ENCODE peak calls at places on chromosome 22, in nine cellular contexts. One of them, this sample, is unnamed.
A peak's percentile ranks its signal among the peaks of the same experiment; 100 is the strongest.

GRCh38 chr22:41613456-41613855 is 7.4 kb downstream of the DESI1 start:
- DNase-seq in hepatocyte: no peak
- DNase-seq in heart left ventricle: no peak
- DNase-seq in tibial artery: no peak
- DNase-seq in foreskin keratinocyte: peak; percentile 26
- DNase-seq in HCT116: no peak
- DNase-seq in transverse colon: no peak
- DNase-seq in CD8-positive, alpha-beta T cell: no peak
- DNase-seq in lower lobe of right lung: no peak
- DNase-seq in this sample: no peak

GRCh38 chr22:48456449-48456848 is 1371.2 kb downstream of the BRD1 start:
- DNase-seq in lower lobe of right lung: peak; percentile 3
- DNase-seq in hepatocyte: no peak
- DNase-seq in CD8-positive, alpha-beta T cell: no peak
- DNase-seq in transverse colon: no peak
- DNase-seq in foreskin keratinocyte: no peak
- DNase-seq in HCT116: no peak
- DNase-seq in tibial artery: no peak
- DNase-seq in heart left ventricle: no peak
- DNase-seq in this sample: no peak

GRCh38 chr22:47195676-47196492 is 433.4 kb downstream of the TBC1D22A start:
- DNase-seq in HCT116: no peak
- DNase-seq in transverse colon: no peak
- DNase-seq in CD8-positive, alpha-beta T cell: peak; percentile 39
- DNase-seq in hepatocyte: no peak
- DNase-seq in heart left ventricle: no peak
- DNase-seq in lower lobe of right lung: peak; percentile 43
- DNase-seq in foreskin keratinocyte: no peak
- DNase-seq in tibial artery: peak; percentile 10
- DNase-seq in this sample: no peak

GRCh38 chr22:48218889-48219420 is 1456.5 kb downstream of the TBC1D22A start:
- DNase-seq in heart left ventricle: no peak
- DNase-seq in foreskin keratinocyte: no peak
- DNase-seq in CD8-positive, alpha-beta T cell: no peak
- DNase-seq in lower lobe of right lung: no peak
- DNase-seq in tibial artery: no peak
- DNase-seq in HCT116: no peak
- DNase-seq in hepatocyte: no peak
- DNase-seq in transverse colon: no peak
- DNase-seq in this sample: no peak

GRCh38 chr22:31739795-31740201 is 10.1 kb downstream of the PRR14L start:
- DNase-seq in lower lobe of right lung: no peak
- DNase-seq in hepatocyte: no peak
- DNase-seq in heart left ventricle: no peak
- DNase-seq in foreskin keratinocyte: no peak
- DNase-seq in tibial artery: no peak
- DNase-seq in CD8-positive, alpha-beta T cell: no peak
- DNase-seq in HCT116: no peak
- DNase-seq in transverse colon: no peak
- DNase-seq in this sample: no peak

GRCh38 chr22:41302016-41302767 is 867 bp downstream of the ZC3H7B start:
- DNase-seq in lower lobe of right lung: no peak
- DNase-seq in tibial artery: no peak
- DNase-seq in transverse colon: no peak
- DNase-seq in hepatocyte: peak; percentile 65
- DNase-seq in heart left ventricle: peak; percentile 24
- DNase-seq in foreskin keratinocyte: no peak
- DNase-seq in HCT116: no peak
- DNase-seq in CD8-positive, alpha-beta T cell: peak; percentile 50
- DNase-seq in this sample: no peak

GRCh38 chr22:28980326-28980725 is 81.3 kb downstream of the C22orf31 start:
- DNase-seq in lower lobe of right lung: no peak
- DNase-seq in heart left ventricle: no peak
- DNase-seq in HCT116: no peak
- DNase-seq in hepatocyte: no peak
- DNase-seq in transverse colon: no peak
- DNase-seq in foreskin keratinocyte: no peak
- DNase-seq in CD8-positive, alpha-beta T cell: no peak
- DNase-seq in tibial artery: no peak
- DNase-seq in this sample: no peak

GRCh38 chr22:32535531-32536190 is 61.0 kb downstream of the FBXO7 start:
- DNase-seq in tibial artery: no peak
- DNase-seq in hepatocyte: no peak
- DNase-seq in HCT116: no peak
- DNase-seq in heart left ventricle: no peak
- DNase-seq in foreskin keratinocyte: no peak
- DNase-seq in lower lobe of right lung: no peak
- DNase-seq in transverse colon: no peak
- DNase-seq in CD8-positive, alpha-beta T cell: no peak
- DNase-seq in this sample: no peak

GRCh38 chr22:17369553-17370035 is 334 bp downstream of the CECR2 start:
- DNase-seq in CD8-positive, alpha-beta T cell: no peak
- DNase-seq in HCT116: no peak
- DNase-seq in transverse colon: peak; percentile 14
- DNase-seq in heart left ventricle: peak; percentile 42
- DNase-seq in tibial artery: no peak
- DNase-seq in foreskin keratinocyte: no peak
- DNase-seq in lower lobe of right lung: peak; percentile 68
- DNase-seq in hepatocyte: peak; percentile 75
- DNase-seq in this sample: peak; percentile 72

GRCh38 chr22:26702906-26703830 is 45.8 kb downstream of the MIAT start:
- DNase-seq in CD8-positive, alpha-beta T cell: no peak
- DNase-seq in lower lobe of right lung: no peak
- DNase-seq in tibial artery: no peak
- DNase-seq in transverse colon: no peak
- DNase-seq in heart left ventricle: no peak
- DNase-seq in HCT116: no peak
- DNase-seq in hepatocyte: no peak
- DNase-seq in foreskin keratinocyte: no peak
- DNase-seq in this sample: no peak

GRCh38 chr22:47293368-47294221 is 531.1 kb downstream of the TBC1D22A start:
- DNase-seq in HCT116: no peak
- DNase-seq in foreskin keratinocyte: no peak
- DNase-seq in lower lobe of right lung: no peak
- DNase-seq in hepatocyte: no peak
- DNase-seq in heart left ventricle: peak; percentile 7
- DNase-seq in transverse colon: no peak
- DNase-seq in tibial artery: peak; percentile 7
- DNase-seq in CD8-positive, alpha-beta T cell: peak; percentile 29
- DNase-seq in this sample: no peak

GRCh38 chr22:25548866-25549464 is 15.5 kb upstream of the GRK3 start:
- DNase-seq in transverse colon: no peak
- DNase-seq in hepatocyte: no peak
- DNase-seq in heart left ventricle: no peak
- DNase-seq in lower lobe of right lung: no peak
- DNase-seq in CD8-positive, alpha-beta T cell: no peak
- DNase-seq in HCT116: no peak
- DNase-seq in tibial artery: no peak
- DNase-seq in foreskin keratinocyte: no peak
- DNase-seq in this sample: no peak

GRCh38 chr22:35728639-35729308 is 11.1 kb downstream of the APOL5 start:
- DNase-seq in tibial artery: no peak
- DNase-seq in foreskin keratinocyte: peak; percentile 51
- DNase-seq in HCT116: no peak
- DNase-seq in lower lobe of right lung: no peak
- DNase-seq in heart left ventricle: no peak
- DNase-seq in CD8-positive, alpha-beta T cell: no peak
- DNase-seq in transverse colon: peak; percentile 87
- DNase-seq in hepatocyte: no peak
- DNase-seq in this sample: no peak

GRCh38 chr22:32661296-32661695 is 140.2 kb upstream of the TIMP3 start:
- DNase-seq in CD8-positive, alpha-beta T cell: no peak
- DNase-seq in foreskin keratinocyte: peak; percentile 67
- DNase-seq in HCT116: no peak
- DNase-seq in transverse colon: peak; percentile 24
- DNase-seq in hepatocyte: peak; percentile 24
- DNase-seq in heart left ventricle: peak; percentile 52
- DNase-seq in tibial artery: peak; percentile 65
- DNase-seq in lower lobe of right lung: no peak
- DNase-seq in this sample: no peak

GRCh38 chr22:24107668-24108067 is 73.6 kb upstream of the SUSD2 start:
- DNase-seq in heart left ventricle: peak; percentile 83
- DNase-seq in lower lobe of right lung: peak; percentile 57
- DNase-seq in hepatocyte: no peak
- DNase-seq in HCT116: no peak
- DNase-seq in transverse colon: peak; percentile 71
- DNase-seq in foreskin keratinocyte: peak; percentile 43
- DNase-seq in tibial artery: peak; percentile 95
- DNase-seq in CD8-positive, alpha-beta T cell: no peak
- DNase-seq in this sample: no peak

GRCh38 chr22:47220752-47221151 is 458.3 kb downstream of the TBC1D22A start:
- DNase-seq in lower lobe of right lung: no peak
- DNase-seq in heart left ventricle: no peak
- DNase-seq in transverse colon: no peak
- DNase-seq in hepatocyte: no peak
- DNase-seq in HCT116: no peak
- DNase-seq in tibial artery: no peak
- DNase-seq in CD8-positive, alpha-beta T cell: no peak
- DNase-seq in foreskin keratinocyte: no peak
- DNase-seq in this sample: no peak

GRCh38 chr22:36026741-36027140 is 1.9 kb downstream of the RBFOX2 start:
- DNase-seq in lower lobe of right lung: no peak
- DNase-seq in heart left ventricle: no peak
- DNase-seq in foreskin keratinocyte: no peak
- DNase-seq in transverse colon: no peak
- DNase-seq in CD8-positive, alpha-beta T cell: no peak
- DNase-seq in tibial artery: no peak
- DNase-seq in HCT116: no peak
- DNase-seq in hepatocyte: peak; percentile 31
- DNase-seq in this sample: no peak

DNA sequence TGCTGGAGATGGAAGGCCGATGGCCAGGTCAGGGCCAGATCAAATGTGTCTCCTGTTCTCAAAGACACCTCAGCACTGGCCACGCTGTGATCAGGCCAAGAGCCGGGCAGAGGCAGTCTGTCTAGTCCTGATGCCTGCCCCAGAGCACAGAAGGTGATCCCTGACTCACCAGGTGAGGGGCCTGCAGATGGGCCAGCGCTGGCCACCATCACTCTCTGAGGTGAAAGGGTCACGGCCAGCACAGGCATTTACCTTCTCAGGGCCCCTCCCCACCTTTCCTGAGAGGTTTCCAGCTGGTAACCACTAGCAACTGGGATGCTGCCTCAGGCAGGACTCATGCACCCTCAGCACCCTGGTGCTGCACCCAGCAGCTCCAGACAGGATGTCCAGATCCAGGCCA is 2.9 kb downstream of the SBF1 start:
- DNase-seq in lower lobe of right lung: no peak
- DNase-seq in HCT116: no peak
- DNase-seq in hepatocyte: no peak
- DNase-seq in CD8-positive, alpha-beta T cell: no peak
- DNase-seq in heart left ventricle: no peak
- DNase-seq in tibial artery: no peak
- DNase-seq in transverse colon: no peak
- DNase-seq in foreskin keratinocyte: no peak
- DNase-seq in this sample: no peak
- H3K4me1 ChIP-seq in lower lobe of right lung: peaks cover 60% of the 10 kb centered on the region
- H3K4me1 ChIP-seq in HCT116: peaks cover 30% of the 10 kb centered on the region
- H3K4me1 ChIP-seq in hepatocyte: peaks cover 42% of the 10 kb centered on the region
- H3K4me1 ChIP-seq in CD8-positive, alpha-beta T cell: peaks cover 70% of the 10 kb centered on the region
- H3K4me1 ChIP-seq in heart left ventricle: peaks cover 57% of the 10 kb centered on the region
- H3K4me1 ChIP-seq in tibial artery: peaks cover 56% of the 10 kb centered on the region
- H3K4me1 ChIP-seq in transverse colon: peaks cover 55% of the 10 kb centered on the region
- H3K4me1 ChIP-seq in foreskin keratinocyte: peaks cover 16% of the 10 kb centered on the region
- H3K4me1 ChIP-seq in this sample: peaks cover 12% of the 10 kb centered on the region

DNA sequence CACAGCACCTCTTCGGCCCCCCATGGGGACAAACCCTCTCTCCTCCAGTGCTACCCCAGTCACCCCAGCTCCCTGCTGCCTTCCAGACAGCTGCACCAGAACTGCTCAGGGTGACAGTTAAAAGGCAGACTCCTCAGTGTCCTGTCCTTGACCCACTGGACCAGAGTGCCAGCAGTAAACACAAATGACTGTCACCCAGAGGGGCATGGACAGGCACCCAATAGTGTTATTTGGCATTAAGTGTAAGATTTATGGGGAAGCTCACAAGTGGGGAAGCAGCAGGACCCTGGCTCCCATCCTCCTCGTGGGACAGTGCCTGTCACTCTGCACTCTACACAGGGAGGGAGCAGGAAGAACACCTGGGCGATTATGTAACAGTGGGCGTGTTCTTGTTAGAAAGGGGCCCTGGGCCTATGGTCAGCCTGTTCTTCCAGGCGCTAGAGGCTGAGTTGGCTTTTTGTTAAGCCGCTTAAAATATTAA is 5.0 kb downstream of the RPS19BP1 start:
- DNase-seq in lower lobe of right lung: peak; percentile 50
- DNase-seq in foreskin keratinocyte: no peak
- DNase-seq in tibial artery: no peak
- DNase-seq in CD8-positive, alpha-beta T cell: no peak
- DNase-seq in HCT116: no peak
- DNase-seq in hepatocyte: peak; percentile 81
- DNase-seq in transverse colon: peak; percentile 76
- DNase-seq in heart left ventricle: no peak
- DNase-seq in this sample: no peak
- H3K4me1 ChIP-seq in lower lobe of right lung: peaks cover 93% of the 10 kb centered on the region
- H3K4me1 ChIP-seq in foreskin keratinocyte: no peaks in the 10 kb centered on the region
- H3K4me1 ChIP-seq in tibial artery: peaks cover 79% of the 10 kb centered on the region
- H3K4me1 ChIP-seq in CD8-positive, alpha-beta T cell: peaks cover 89% of the 10 kb centered on the region
- H3K4me1 ChIP-seq in HCT116: peaks cover 19% of the 10 kb centered on the region
- H3K4me1 ChIP-seq in hepatocyte: peaks cover 41% of the 10 kb centered on the region
- H3K4me1 ChIP-seq in transverse colon: peaks cover 75% of the 10 kb centered on the region
- H3K4me1 ChIP-seq in heart left ventricle: peaks cover 79% of the 10 kb centered on the region
- H3K4me1 ChIP-seq in this sample: peaks cover 18% of the 10 kb centered on the region

DNA sequence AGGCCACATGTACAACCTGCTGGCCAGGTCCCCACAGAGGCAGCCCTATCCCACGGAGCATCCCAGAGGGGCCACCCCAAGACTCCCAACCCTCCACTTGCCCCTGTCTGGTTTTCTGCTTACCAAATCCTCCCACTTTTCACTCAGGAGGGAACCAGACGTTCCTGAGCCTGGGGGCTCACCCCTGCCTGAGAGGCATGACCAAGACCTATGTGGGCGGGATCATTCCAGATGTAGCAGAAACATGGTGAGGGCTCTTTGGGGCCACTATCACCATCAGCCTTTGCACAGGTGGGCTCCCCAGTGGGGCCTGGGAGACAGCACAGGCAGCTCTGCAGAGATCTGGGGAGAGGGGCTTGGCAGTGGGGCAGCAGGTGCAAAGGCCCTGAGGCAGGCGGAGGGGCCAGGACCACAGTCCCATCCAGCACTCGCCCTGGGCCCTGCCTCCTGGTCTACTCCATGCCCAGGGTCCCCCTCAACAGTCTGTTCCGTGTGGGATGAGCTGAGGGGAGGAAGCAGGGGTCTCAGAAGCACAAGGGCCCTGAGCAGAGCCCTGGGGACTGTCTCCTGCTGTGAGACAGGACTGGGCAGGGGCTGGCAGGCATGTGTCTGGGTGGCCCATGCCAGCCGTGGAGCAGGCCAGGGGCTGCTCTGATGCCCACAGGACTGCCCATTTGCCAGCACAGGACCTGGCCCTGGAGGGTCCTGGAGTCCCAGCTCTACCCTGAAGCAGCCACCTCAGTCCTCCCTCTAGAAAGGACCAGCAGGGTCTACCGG is 9.4 kb downstream of the PIM3 start:
- DNase-seq in HCT116: no peak
- DNase-seq in lower lobe of right lung: peak; percentile 47
- DNase-seq in CD8-positive, alpha-beta T cell: peak; percentile 47
- DNase-seq in heart left ventricle: no peak
- DNase-seq in tibial artery: peak; percentile 19
- DNase-seq in hepatocyte: peak; percentile 15
- DNase-seq in foreskin keratinocyte: no peak
- DNase-seq in transverse colon: no peak
- DNase-seq in this sample: peak; percentile 8
- H3K4me1 ChIP-seq in HCT116: peaks cover 37% of the 10 kb centered on the region
- H3K4me1 ChIP-seq in lower lobe of right lung: peaks cover 65% of the 10 kb centered on the region
- H3K4me1 ChIP-seq in CD8-positive, alpha-beta T cell: peaks cover 22% of the 10 kb centered on the region
- H3K4me1 ChIP-seq in heart left ventricle: peaks cover 46% of the 10 kb centered on the region
- H3K4me1 ChIP-seq in tibial artery: peaks cover 50% of the 10 kb centered on the region
- H3K4me1 ChIP-seq in hepatocyte: peaks cover 39% of the 10 kb centered on the region
- H3K4me1 ChIP-seq in foreskin keratinocyte: no peaks in the 10 kb centered on the region
- H3K4me1 ChIP-seq in transverse colon: peaks cover 48% of the 10 kb centered on the region
- H3K4me1 ChIP-seq in this sample: peaks cover 19% of the 10 kb centered on the region

GRCh38 chr22:37906364-37907008 is 389 bp downstream of the MICALL1 start:
- DNase-seq in HCT116: no peak
- DNase-seq in hepatocyte: no peak
- DNase-seq in CD8-positive, alpha-beta T cell: peak; percentile 57
- DNase-seq in tibial artery: no peak
- DNase-seq in foreskin keratinocyte: no peak
- DNase-seq in heart left ventricle: peak; percentile 40
- DNase-seq in lower lobe of right lung: no peak
- DNase-seq in transverse colon: peak; percentile 51
- DNase-seq in this sample: peak; percentile 56
- H3K4me1 ChIP-seq in HCT116: peaks cover 22% of the 10 kb centered on the region
- H3K4me1 ChIP-seq in hepatocyte: peaks cover 18% of the 10 kb centered on the region
- H3K4me1 ChIP-seq in CD8-positive, alpha-beta T cell: peaks cover 20% of the 10 kb centered on the region
- H3K4me1 ChIP-seq in tibial artery: peaks cover 54% of the 10 kb centered on the region
- H3K4me1 ChIP-seq in foreskin keratinocyte: peaks cover 30% of the 10 kb centered on the region
- H3K4me1 ChIP-seq in heart left ventricle: peaks cover 36% of the 10 kb centered on the region
- H3K4me1 ChIP-seq in lower lobe of right lung: peaks cover 28% of the 10 kb centered on the region
- H3K4me1 ChIP-seq in transverse colon: peaks cover 17% of the 10 kb centered on the region
- H3K4me1 ChIP-seq in this sample: peaks cover 10% of the 10 kb centered on the region

This sample was measured in HAP-1.